ENCODE peak calls at places on chromosomes 7 and 10, in four cellular contexts. C is stimulated activated CD4-positive, alpha-beta T cell treated with anti-CD3 and anti-CD28 coated beads, Interleukin-2, amount 100 ng/mL, for 24 hours; S is CD8-positive, alpha-beta memory T cell; P is GM10248. M is an unnamed sample.

GRCh38 chr10:78348416-78349164 is 314.9 kb downstream of the RPS24 start:
- DNase-seq in C (no peak), S (no peak), P (no peak), M (no peak)

GRCh38 chr7:38224392-38224791 is 46.3 kb downstream of the STARD3NL start:
- DNase-seq in C (no peak), S (no peak), P (no peak), M (no peak)

GRCh38 chr7:34165927-34166550 is 260.7 kb downstream of the BMPER start:
- DNase-seq in C (no peak), S (no peak), P (no peak), M (no peak)

GRCh38 chr7:9645756-9646155 is 1212.3 kb downstream of the NXPH1 start:
- DNase-seq in C (no peak), S (no peak), P (no peak), M (no peak)

GRCh38 chr10:115141254-115141653 is 48.1 kb downstream of the ATRNL1 start:
- DNase-seq in C (no peak), S (no peak), P (no peak), M (no peak)

GRCh38 chr10:102997998-102998397 is 79.9 kb downstream of the CNNM2 start:
- DNase-seq in C (no peak), S (no peak), P (peak), M (no peak)

GRCh38 chr7:123229426-123229825 is 29.7 kb upstream of the SLC13A1 start:
- DNase-seq in C (no peak), S (no peak), P (no peak), M (no peak)

GRCh38 chr7:88073625-88074024 is 139.6 kb downstream of the ADAM22 start:
- DNase-seq in C (no peak), S (no peak), P (no peak), M (no peak)

GRCh38 chr7:25858562-25859411 is 293.2 kb upstream of the NFE2L3 start:
- DNase-seq in C (no peak), S (no peak), P (no peak), M (no peak)

GRCh38 chr7:112192236-112193154 is 13.7 kb downstream of the DOCK4 start:
- DNase-seq in C (no peak), S (no peak), P (no peak), M (no peak)

GRCh38 chr7:100825760-100826545 is 1.4 kb downstream of the EPHB4 start:
- DNase-seq in C (no peak), S (no peak), P (no peak), M (no peak)